ENCODE peak calls at places on chromosomes 3 and 15, in seven cellular contexts. One of them, this sample, is unnamed. For H3K27me3, the result is how much of the 10 kb centered on the place peaks cover.

GRCh38 chr3:10334461-10334860 is 13.5 kb upstream of the SEC13 start:
- DNase-seq in breast epithelium: no peak
- DNase-seq in transverse colon: no peak
- DNase-seq in spleen: peak
- DNase-seq in Peyer's patch: no peak
- DNase-seq in uterus: no peak
- DNase-seq in GM12878: no peak
- DNase-seq in this sample: no peak

GRCh38 chr15:26376243-26376642 is 396.6 kb downstream of the GABRB3 start:
- DNase-seq in breast epithelium: no peak
- DNase-seq in transverse colon: no peak
- DNase-seq in spleen: no peak
- DNase-seq in Peyer's patch: no peak
- DNase-seq in uterus: no peak
- DNase-seq in GM12878: no peak
- DNase-seq in this sample: no peak

GRCh38 chr3:53729130-53729529 is 117.1 kb downstream of the CHDH start:
- DNase-seq in breast epithelium: no peak
- DNase-seq in transverse colon: no peak
- DNase-seq in spleen: no peak
- DNase-seq in Peyer's patch: no peak
- DNase-seq in uterus: no peak
- DNase-seq in GM12878: no peak
- DNase-seq in this sample: no peak

GRCh38 chr3:123343296-123344174 is 105.4 kb downstream of the ADCY5 start:
- DNase-seq in breast epithelium: no peak
- DNase-seq in transverse colon: no peak
- DNase-seq in spleen: peak
- DNase-seq in Peyer's patch: no peak
- DNase-seq in uterus: no peak
- DNase-seq in GM12878: no peak
- DNase-seq in this sample: no peak

GRCh38 chr3:12345141-12345561 is 56.3 kb downstream of the PPARG start:
- DNase-seq in breast epithelium: no peak
- DNase-seq in transverse colon: no peak
- DNase-seq in spleen: no peak
- DNase-seq in Peyer's patch: no peak
- DNase-seq in uterus: no peak
- DNase-seq in GM12878: no peak
- DNase-seq in this sample: no peak

GRCh38 chr3:50254577-50255250 is 14.2 kb upstream of the SEMA3B start:
- DNase-seq in breast epithelium: peak
- DNase-seq in transverse colon: no peak
- DNase-seq in spleen: peak
- DNase-seq in Peyer's patch: peak
- DNase-seq in uterus: peak
- DNase-seq in GM12878: no peak
- DNase-seq in this sample: peak

GRCh38 chr3:24166518-24166917 is 221.4 kb downstream of the NR1D2 start:
- DNase-seq in breast epithelium: no peak
- DNase-seq in transverse colon: no peak
- DNase-seq in spleen: no peak
- DNase-seq in Peyer's patch: no peak
- DNase-seq in uterus: no peak
- DNase-seq in GM12878: no peak
- DNase-seq in this sample: no peak

GRCh38 chr3:87167634-87168456 is 59.3 kb upstream of the CHMP2B start:
- DNase-seq in breast epithelium: no peak
- DNase-seq in transverse colon: no peak
- DNase-seq in spleen: no peak
- DNase-seq in Peyer's patch: no peak
- DNase-seq in uterus: no peak
- DNase-seq in GM12878: peak
- DNase-seq in this sample: no peak

GRCh38 chr3:133840767-133841166 is 35.2 kb downstream of the SRPRB start:
- DNase-seq in breast epithelium: no peak
- DNase-seq in transverse colon: no peak
- DNase-seq in spleen: no peak
- DNase-seq in Peyer's patch: no peak
- DNase-seq in uterus: no peak
- DNase-seq in GM12878: no peak
- DNase-seq in this sample: peak

GRCh38 chr3:177657243-177657642 is 460.0 kb upstream of the TBL1XR1 start:
- DNase-seq in breast epithelium: no peak
- DNase-seq in transverse colon: no peak
- DNase-seq in spleen: no peak
- DNase-seq in Peyer's patch: no peak
- DNase-seq in uterus: no peak
- DNase-seq in GM12878: no peak
- DNase-seq in this sample: no peak

GRCh38 chr3:11717768-11718581 is 74.3 kb upstream of the VGLL4 start:
- DNase-seq in breast epithelium: no peak
- DNase-seq in transverse colon: no peak
- DNase-seq in spleen: no peak
- DNase-seq in Peyer's patch: no peak
- DNase-seq in uterus: peak
- DNase-seq in GM12878: no peak
- DNase-seq in this sample: no peak

GRCh38 chr3:331881-332280 is 135.3 kb downstream of the CHL1 start:
- DNase-seq in breast epithelium: no peak
- DNase-seq in transverse colon: no peak
- DNase-seq in spleen: no peak
- DNase-seq in Peyer's patch: no peak
- DNase-seq in uterus: no peak
- DNase-seq in GM12878: no peak
- DNase-seq in this sample: no peak

GRCh38 chr3:161222662-161223061 is 1.6 kb downstream of the NMD3 start:
- DNase-seq in breast epithelium: no peak
- DNase-seq in transverse colon: no peak
- DNase-seq in spleen: no peak
- DNase-seq in Peyer's patch: no peak
- DNase-seq in uterus: no peak
- DNase-seq in GM12878: no peak
- DNase-seq in this sample: no peak

GRCh38 chr15:59437777-59438574 is at the start of gene FAM81A:
- DNase-seq in breast epithelium: peak
- DNase-seq in transverse colon: peak
- DNase-seq in spleen: peak
- DNase-seq in Peyer's patch: peak
- DNase-seq in uterus: peak
- DNase-seq in GM12878: no peak
- DNase-seq in this sample: peak

GRCh38 chr3:148002705-148003205 is 593.6 kb downstream of the ZIC1 start:
- DNase-seq in breast epithelium: no peak
- DNase-seq in transverse colon: no peak
- DNase-seq in spleen: no peak
- DNase-seq in Peyer's patch: no peak
- DNase-seq in uterus: no peak
- DNase-seq in GM12878: no peak
- DNase-seq in this sample: no peak

GRCh38 chr3:175743733-175744400 is 884.7 kb downstream of the NAALADL2 start:
- DNase-seq in breast epithelium: no peak
- DNase-seq in transverse colon: no peak
- DNase-seq in spleen: no peak
- DNase-seq in Peyer's patch: no peak
- DNase-seq in uterus: no peak
- DNase-seq in GM12878: no peak
- DNase-seq in this sample: no peak

GRCh38 chr3:55285156-55285555 is 201.9 kb downstream of the WNT5A start:
- DNase-seq in breast epithelium: no peak
- DNase-seq in transverse colon: no peak
- DNase-seq in spleen: no peak
- DNase-seq in Peyer's patch: no peak
- DNase-seq in uterus: no peak
- DNase-seq in GM12878: no peak
- DNase-seq in this sample: no peak

GRCh38 chr3:15768421-15769255 is 29.1 kb downstream of the ANKRD28 start:
- DNase-seq in breast epithelium: no peak
- DNase-seq in transverse colon: no peak
- DNase-seq in spleen: no peak
- DNase-seq in Peyer's patch: no peak
- DNase-seq in uterus: no peak
- DNase-seq in GM12878: peak
- DNase-seq in this sample: peak

GRCh38 chr15:74954515-74954914 is 2.1 kb downstream of the RPP25 start:
- DNase-seq in breast epithelium: no peak
- DNase-seq in transverse colon: no peak
- DNase-seq in spleen: peak
- DNase-seq in Peyer's patch: no peak
- DNase-seq in uterus: no peak
- DNase-seq in GM12878: no peak
- DNase-seq in this sample: no peak

GRCh38 chr3:122969585-122970453 is 57.7 kb downstream of the SEMA5B start:
- DNase-seq in breast epithelium: no peak
- DNase-seq in transverse colon: no peak
- DNase-seq in spleen: no peak
- DNase-seq in Peyer's patch: no peak
- DNase-seq in uterus: no peak
- DNase-seq in GM12878: no peak
- DNase-seq in this sample: no peak

GRCh38 chr3:101829066-101829830 is 20.1 kb upstream of the NFKBIZ start:
- DNase-seq in breast epithelium: peak
- DNase-seq in transverse colon: peak
- DNase-seq in spleen: peak
- DNase-seq in Peyer's patch: peak
- DNase-seq in uterus: peak
- DNase-seq in GM12878: no peak
- DNase-seq in this sample: peak

GRCh38 chr15:67396109-67396508 is 124.8 kb upstream of the C15orf61 start:
- DNase-seq in breast epithelium: no peak
- DNase-seq in transverse colon: no peak
- DNase-seq in spleen: no peak
- DNase-seq in Peyer's patch: no peak
- DNase-seq in uterus: no peak
- DNase-seq in GM12878: no peak
- DNase-seq in this sample: no peak

GRCh38 chr3:17473761-17474160 is 268.7 kb downstream of the TBC1D5 start:
- DNase-seq in breast epithelium: no peak
- DNase-seq in transverse colon: no peak
- DNase-seq in spleen: no peak
- DNase-seq in Peyer's patch: no peak
- DNase-seq in uterus: no peak
- DNase-seq in GM12878: no peak
- DNase-seq in this sample: no peak

GRCh38 chr3:101179637-101180036 is 140.7 kb downstream of the IMPG2 start:
- DNase-seq in breast epithelium: no peak
- DNase-seq in transverse colon: no peak
- DNase-seq in spleen: no peak
- DNase-seq in Peyer's patch: no peak
- DNase-seq in uterus: no peak
- DNase-seq in GM12878: no peak
- DNase-seq in this sample: no peak

GRCh38 chr3:188860147-188860546 is 311.6 kb upstream of the TPRG1 start:
- DNase-seq in breast epithelium: no peak
- DNase-seq in transverse colon: no peak
- DNase-seq in spleen: no peak
- DNase-seq in Peyer's patch: no peak
- DNase-seq in uterus: no peak
- DNase-seq in GM12878: no peak
- DNase-seq in this sample: no peak

GRCh38 chr3:38094999-38095398 is 41.9 kb downstream of the ACAA1 start:
- DNase-seq in breast epithelium: no peak
- DNase-seq in transverse colon: no peak
- DNase-seq in spleen: no peak
- DNase-seq in Peyer's patch: no peak
- DNase-seq in uterus: no peak
- DNase-seq in GM12878: no peak
- DNase-seq in this sample: no peak
- H3K27me3 ChIP-seq in breast epithelium: under half
- H3K27me3 ChIP-seq in transverse colon: under half
- H3K27me3 ChIP-seq in spleen: under half
- H3K27me3 ChIP-seq in Peyer's patch: under half
- H3K27me3 ChIP-seq in uterus: under half
- H3K27me3 ChIP-seq in GM12878: under half
- H3K27me3 ChIP-seq in this sample: under half

GRCh38 chr3:150691414-150692040 is 12.2 kb downstream of the ERICH6 start:
- DNase-seq in breast epithelium: no peak
- DNase-seq in transverse colon: no peak
- DNase-seq in spleen: no peak
- DNase-seq in Peyer's patch: no peak
- DNase-seq in uterus: no peak
- DNase-seq in GM12878: no peak
- DNase-seq in this sample: no peak

GRCh38 chr3:150682819-150683218 is 20.9 kb downstream of the ERICH6 start:
- DNase-seq in breast epithelium: no peak
- DNase-seq in transverse colon: no peak
- DNase-seq in spleen: no peak
- DNase-seq in Peyer's patch: no peak
- DNase-seq in uterus: no peak
- DNase-seq in GM12878: no peak
- DNase-seq in this sample: no peak

DNA sequence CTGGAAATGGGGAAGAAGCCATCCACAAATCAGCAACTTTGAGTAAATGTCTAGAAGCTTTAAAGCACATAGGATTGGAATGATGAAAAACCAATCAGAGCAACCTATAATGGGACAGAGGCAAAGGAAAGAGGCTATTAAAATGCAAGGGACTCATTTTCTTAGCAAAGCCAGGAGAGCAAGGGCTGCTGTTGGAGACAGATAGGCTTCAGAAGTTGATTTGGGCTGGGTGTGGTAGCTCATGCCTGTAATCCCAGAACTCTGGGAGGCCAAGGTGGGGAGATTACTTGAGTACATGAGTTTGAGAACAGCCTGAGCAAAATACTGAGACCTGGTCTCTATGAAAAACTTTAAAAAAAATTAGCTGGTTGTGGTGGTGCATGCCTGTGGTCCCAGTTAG is 16.1 kb downstream of the ERICH6 start:
- DNase-seq in breast epithelium: no peak
- DNase-seq in transverse colon: no peak
- DNase-seq in spleen: no peak
- DNase-seq in Peyer's patch: no peak
- DNase-seq in uterus: no peak
- DNase-seq in GM12878: no peak
- DNase-seq in this sample: no peak
- TF ChIP-seq POLR2A in breast epithelium: no peak
- TF ChIP-seq POLR2A in transverse colon: no peak
- TF ChIP-seq POLR2A in spleen: no peak
- TF ChIP-seq POLR2A in Peyer's patch: no peak
- TF ChIP-seq POLR2A in uterus: no peak
- TF ChIP-seq POLR2A in GM12878: no peak
- TF ChIP-seq POLR2A in this sample: no peak

DNA sequence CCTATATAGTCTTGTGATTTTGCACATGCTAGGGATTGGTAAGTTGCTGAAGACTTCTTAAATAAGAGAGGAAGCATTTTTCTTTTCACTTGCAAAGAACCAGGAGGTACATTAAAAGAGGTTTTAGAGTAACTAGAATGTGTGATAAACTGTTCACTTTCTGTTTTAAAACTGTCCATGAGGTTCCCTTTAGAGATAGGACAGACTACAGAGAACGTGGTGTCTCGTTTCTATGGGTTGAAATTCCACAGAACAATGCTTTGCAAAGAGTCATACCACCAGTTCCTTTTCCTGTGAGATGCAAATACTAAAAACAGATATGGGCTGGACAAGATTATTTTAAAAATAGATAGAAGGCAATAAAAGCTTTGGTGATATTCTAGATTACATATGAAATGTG is 372.8 kb downstream of the TIGIT start:
- DNase-seq in breast epithelium: no peak
- DNase-seq in transverse colon: no peak
- DNase-seq in spleen: no peak
- DNase-seq in Peyer's patch: no peak
- DNase-seq in uterus: no peak
- DNase-seq in GM12878: no peak
- DNase-seq in this sample: no peak
- H3K27me3 ChIP-seq in breast epithelium: under half
- H3K27me3 ChIP-seq in transverse colon: under half
- H3K27me3 ChIP-seq in spleen: under half
- H3K27me3 ChIP-seq in Peyer's patch: under half
- H3K27me3 ChIP-seq in uterus: under half
- H3K27me3 ChIP-seq in GM12878: under half
- H3K27me3 ChIP-seq in this sample: under half

GRCh38 chr15:77543159-77543882 is 89.4 kb downstream of the LINGO1 start:
- DNase-seq in breast epithelium: peak
- DNase-seq in transverse colon: peak
- DNase-seq in spleen: peak
- DNase-seq in Peyer's patch: peak
- DNase-seq in uterus: peak
- DNase-seq in GM12878: peak
- DNase-seq in this sample: peak
- TF ChIP-seq POLR2A in breast epithelium: no peak
- TF ChIP-seq POLR2A in transverse colon: no peak
- TF ChIP-seq POLR2A in spleen: no peak
- TF ChIP-seq POLR2A in Peyer's patch: no peak
- TF ChIP-seq POLR2A in uterus: peak
- TF ChIP-seq POLR2A in GM12878: peak
- TF ChIP-seq POLR2A in this sample: no peak